ENCODE peak calls at places on chromosomes 16 and 17, in five cellular contexts. One of them, this sample, is unnamed.
A peak's percentile ranks its signal among the peaks of the same experiment; 100 is the strongest.

GRCh38 chr17:42090964-42091790 is 7.1 kb downstream of the ZNF385C start:
- DNase-seq in PC-9: no peak
- DNase-seq in tibial artery: no peak
- DNase-seq in GM23338: no peak
- DNase-seq in heart right ventricle: no peak
- DNase-seq in this sample: no peak

GRCh38 chr16:27728691-27729090 is 178.7 kb downstream of the KATNIP start:
- DNase-seq in tibial artery: no peak
- DNase-seq in heart right ventricle: no peak
- DNase-seq in GM23338: no peak
- DNase-seq in PC-9: no peak
- DNase-seq in this sample: no peak

GRCh38 chr16:48535831-48536599 is 74.0 kb downstream of the N4BP1 start:
- DNase-seq in heart right ventricle: peak; percentile 75
- DNase-seq in GM23338: peak; percentile 36
- DNase-seq in PC-9: no peak
- DNase-seq in tibial artery: peak; percentile 75
- DNase-seq in this sample: peak; percentile 52

GRCh38 chr16:14249291-14250032 is 178.3 kb downstream of the MRTFB start:
- DNase-seq in GM23338: peak; percentile 71
- DNase-seq in PC-9: no peak
- DNase-seq in tibial artery: peak; percentile 48
- DNase-seq in heart right ventricle: no peak
- DNase-seq in this sample: peak; percentile 2

GRCh38 chr16:27226476-27226875 is 23.1 kb downstream of the KDM8 start:
- DNase-seq in GM23338: no peak
- DNase-seq in heart right ventricle: no peak
- DNase-seq in PC-9: no peak
- DNase-seq in tibial artery: no peak
- DNase-seq in this sample: peak; percentile 28

GRCh38 chr17:72182256-72182890 is 61.6 kb downstream of the SOX9 start:
- DNase-seq in tibial artery: no peak
- DNase-seq in PC-9: no peak
- DNase-seq in GM23338: peak; percentile 57
- DNase-seq in heart right ventricle: no peak
- DNase-seq in this sample: no peak

GRCh38 chr17:78528541-78528940 is 48.7 kb downstream of the DNAH17 start:
- DNase-seq in PC-9: no peak
- DNase-seq in GM23338: no peak
- DNase-seq in tibial artery: no peak
- DNase-seq in heart right ventricle: no peak
- DNase-seq in this sample: no peak

GRCh38 chr16:61382435-61382834 is 653.8 kb downstream of the CDH8 start:
- DNase-seq in GM23338: no peak
- DNase-seq in tibial artery: no peak
- DNase-seq in PC-9: no peak
- DNase-seq in heart right ventricle: no peak
- DNase-seq in this sample: no peak

DNA sequence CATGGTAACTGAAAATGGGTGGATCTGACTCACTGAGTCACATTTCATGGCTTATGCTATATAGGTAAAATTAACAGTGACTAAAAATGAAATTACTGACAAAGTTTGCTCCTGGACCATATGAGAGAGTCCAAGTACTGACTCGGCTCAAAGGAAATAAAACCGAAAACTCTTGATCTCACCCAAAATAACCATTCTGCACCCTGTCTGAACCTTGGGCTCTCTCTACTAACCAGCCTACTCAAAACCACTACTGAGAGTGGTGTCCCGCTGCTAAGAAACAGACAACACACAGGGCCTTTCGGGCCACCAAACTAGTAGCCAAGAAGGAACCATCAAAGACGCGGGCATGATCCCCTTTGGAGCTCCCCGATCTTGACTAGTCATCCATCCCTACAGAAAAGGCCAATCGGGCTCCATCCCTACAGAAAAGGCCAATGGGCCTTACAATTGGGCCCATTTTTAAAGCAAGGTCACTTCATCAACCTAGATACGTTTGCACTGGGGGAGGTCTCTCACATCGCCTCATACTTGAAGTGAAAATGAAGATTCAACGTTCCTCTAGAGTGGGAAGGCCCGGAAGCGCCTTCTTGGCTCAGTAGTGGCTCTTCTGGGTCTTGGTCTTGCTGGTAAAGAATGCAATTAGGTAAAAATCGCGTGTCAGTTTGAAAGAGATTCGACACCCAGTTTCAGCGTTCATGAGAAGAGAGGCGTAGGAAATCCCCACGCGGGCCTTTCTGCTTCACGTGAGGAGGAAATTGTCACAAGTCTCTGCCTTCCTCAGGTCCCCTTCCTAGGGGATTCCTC is 715 bp upstream of the ZPBP2 start:
- DNase-seq in GM23338: no peak
- DNase-seq in heart right ventricle: no peak
- DNase-seq in tibial artery: no peak
- DNase-seq in PC-9: no peak
- DNase-seq in this sample: no peak
- H3K4me1 ChIP-seq in GM23338: peaks cover 6% of the 10 kb centered on the region
- H3K4me1 ChIP-seq in heart right ventricle: peaks cover 10% of the 10 kb centered on the region
- H3K4me1 ChIP-seq in tibial artery: no peaks in the 10 kb centered on the region
- H3K4me1 ChIP-seq in PC-9: peaks cover 4% of the 10 kb centered on the region
- H3K4me1 ChIP-seq in this sample: no peaks in the 10 kb centered on the region

GRCh38 chr17:14737984-14738651 is 437.2 kb downstream of the HS3ST3B1 start:
- DNase-seq in heart right ventricle: peak; percentile 43
- DNase-seq in PC-9: peak; percentile 87
- DNase-seq in GM23338: peak; percentile 49
- DNase-seq in tibial artery: peak; percentile 65
- DNase-seq in this sample: peak; percentile 98
- TF ChIP-seq CTCF in heart right ventricle: no peak
- TF ChIP-seq CTCF in PC-9: no peak
- TF ChIP-seq CTCF in GM23338: peak; percentile 30
- TF ChIP-seq CTCF in tibial artery: no peak
- TF ChIP-seq CTCF in this sample: peak; percentile 47

GRCh38 chr17:38743556-38744171 is 4.5 kb downstream of the PCGF2 start:
- DNase-seq in PC-9: no peak
- DNase-seq in GM23338: peak; percentile 59
- DNase-seq in tibial artery: no peak
- DNase-seq in heart right ventricle: no peak
- DNase-seq in this sample: no peak

GRCh38 chr17:38740806-38741205 is 7.3 kb downstream of the PCGF2 start:
- DNase-seq in GM23338: no peak
- DNase-seq in tibial artery: no peak
- DNase-seq in PC-9: no peak
- DNase-seq in heart right ventricle: no peak
- DNase-seq in this sample: no peak

GRCh38 chr17:38741443-38741842 is 6.7 kb downstream of the PCGF2 start:
- DNase-seq in PC-9: no peak
- DNase-seq in GM23338: no peak
- DNase-seq in tibial artery: no peak
- DNase-seq in heart right ventricle: no peak
- DNase-seq in this sample: no peak

GRCh38 chr17:38742431-38743308 is 5.5 kb downstream of the PCGF2 start:
- DNase-seq in heart right ventricle: no peak
- DNase-seq in PC-9: no peak
- DNase-seq in GM23338: no peak
- DNase-seq in tibial artery: peak; percentile 61
- DNase-seq in this sample: peak; percentile 72

GRCh38 chr17:38741853-38742421 is 6.2 kb downstream of the PCGF2 start:
- DNase-seq in PC-9: no peak
- DNase-seq in GM23338: no peak
- DNase-seq in heart right ventricle: no peak
- DNase-seq in tibial artery: no peak
- DNase-seq in this sample: no peak
- H3K4me1 ChIP-seq in PC-9: peaks cover 26% of the 10 kb centered on the region
- H3K4me1 ChIP-seq in GM23338: peaks cover 35% of the 10 kb centered on the region
- H3K4me1 ChIP-seq in heart right ventricle: peaks cover 62% of the 10 kb centered on the region
- H3K4me1 ChIP-seq in tibial artery: no peaks in the 10 kb centered on the region
- H3K4me1 ChIP-seq in this sample: peaks cover 4% of the 10 kb centered on the region

GRCh38 chr16:87877942-87878507 is 8.7 kb upstream of the SLC7A5 start:
- DNase-seq in PC-9: no peak
- DNase-seq in heart right ventricle: no peak
- DNase-seq in GM23338: no peak
- DNase-seq in tibial artery: no peak
- DNase-seq in this sample: no peak
- TF ChIP-seq CTCF in PC-9: peak; percentile 29
- TF ChIP-seq CTCF in heart right ventricle: no peak
- TF ChIP-seq CTCF in GM23338: peak; percentile 62
- TF ChIP-seq CTCF in tibial artery: no peak
- TF ChIP-seq CTCF in this sample: peak; percentile 31

DNA sequence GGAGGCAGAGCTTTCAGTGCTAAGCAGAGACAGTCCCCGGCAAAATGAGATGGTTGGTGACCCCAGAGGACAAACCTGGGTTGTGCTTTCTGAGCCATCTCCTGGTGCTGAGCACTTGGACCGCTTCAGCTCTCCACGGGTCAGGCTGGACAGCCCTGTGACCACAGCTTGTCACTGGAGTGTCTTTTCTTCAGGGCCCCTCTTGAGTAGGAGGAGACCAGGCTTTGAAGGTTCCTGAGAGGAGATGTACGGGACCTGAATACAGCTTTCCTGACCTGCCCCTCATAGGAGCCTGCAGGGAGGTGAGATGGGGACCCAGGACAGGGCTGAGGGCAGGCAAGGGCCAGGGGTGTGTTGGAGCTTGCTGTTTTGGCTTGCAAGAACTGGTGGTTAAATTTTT is 17.8 kb upstream of the ADGRG1 start:
- DNase-seq in heart right ventricle: no peak
- DNase-seq in GM23338: no peak
- DNase-seq in PC-9: no peak
- DNase-seq in tibial artery: no peak
- DNase-seq in this sample: no peak
- H3K4me1 ChIP-seq in heart right ventricle: peaks cover 13% of the 10 kb centered on the region
- H3K4me1 ChIP-seq in GM23338: no peaks in the 10 kb centered on the region
- H3K4me1 ChIP-seq in PC-9: peaks cover 30% of the 10 kb centered on the region
- H3K4me1 ChIP-seq in tibial artery: no peaks in the 10 kb centered on the region
- H3K4me1 ChIP-seq in this sample: no peaks in the 10 kb centered on the region

GRCh38 chr16:11506816-11507305 is 79.9 kb downstream of the LITAF start:
- DNase-seq in PC-9: no peak
- DNase-seq in heart right ventricle: no peak
- DNase-seq in tibial artery: no peak
- DNase-seq in GM23338: no peak
- DNase-seq in this sample: no peak
- TF ChIP-seq CTCF in PC-9: no peak
- TF ChIP-seq CTCF in heart right ventricle: no peak
- TF ChIP-seq CTCF in tibial artery: no peak
- TF ChIP-seq CTCF in GM23338: no peak
- TF ChIP-seq CTCF in this sample: no peak

GRCh38 chr16:2966803-2967184 is 2.4 kb upstream of the PAQR4 start:
- DNase-seq in GM23338: peak; percentile 70
- DNase-seq in tibial artery: no peak
- DNase-seq in PC-9: no peak
- DNase-seq in heart right ventricle: no peak
- DNase-seq in this sample: no peak
- H3K4me1 ChIP-seq in GM23338: peaks cover 20% of the 10 kb centered on the region
- H3K4me1 ChIP-seq in tibial artery: peaks cover 8% of the 10 kb centered on the region
- H3K4me1 ChIP-seq in PC-9: peaks cover 5% of the 10 kb centered on the region
- H3K4me1 ChIP-seq in heart right ventricle: peaks cover 70% of the 10 kb centered on the region
- H3K4me1 ChIP-seq in this sample: peaks cover 7% of the 10 kb centered on the region

GRCh38 chr17:80927791-80928216 is 63.8 kb upstream of the CHMP6 start:
- DNase-seq in heart right ventricle: no peak
- DNase-seq in tibial artery: no peak
- DNase-seq in GM23338: no peak
- DNase-seq in PC-9: no peak
- DNase-seq in this sample: no peak
- TF ChIP-seq CTCF in heart right ventricle: no peak
- TF ChIP-seq CTCF in tibial artery: no peak
- TF ChIP-seq CTCF in GM23338: peak; percentile 23
- TF ChIP-seq CTCF in PC-9: no peak
- TF ChIP-seq CTCF in this sample: peak; percentile 4

GRCh38 chr16:88453217-88453531 is at the start of gene ZFPM1:
- DNase-seq in heart right ventricle: no peak
- DNase-seq in PC-9: no peak
- DNase-seq in tibial artery: no peak
- DNase-seq in GM23338: no peak
- DNase-seq in this sample: no peak
- H3K4me1 ChIP-seq in heart right ventricle: peaks cover 46% of the 10 kb centered on the region
- H3K4me1 ChIP-seq in PC-9: peaks cover 27% of the 10 kb centered on the region
- H3K4me1 ChIP-seq in tibial artery: no peaks in the 10 kb centered on the region
- H3K4me1 ChIP-seq in GM23338: peaks cover 9% of the 10 kb centered on the region
- H3K4me1 ChIP-seq in this sample: no peaks in the 10 kb centered on the region

DNA sequence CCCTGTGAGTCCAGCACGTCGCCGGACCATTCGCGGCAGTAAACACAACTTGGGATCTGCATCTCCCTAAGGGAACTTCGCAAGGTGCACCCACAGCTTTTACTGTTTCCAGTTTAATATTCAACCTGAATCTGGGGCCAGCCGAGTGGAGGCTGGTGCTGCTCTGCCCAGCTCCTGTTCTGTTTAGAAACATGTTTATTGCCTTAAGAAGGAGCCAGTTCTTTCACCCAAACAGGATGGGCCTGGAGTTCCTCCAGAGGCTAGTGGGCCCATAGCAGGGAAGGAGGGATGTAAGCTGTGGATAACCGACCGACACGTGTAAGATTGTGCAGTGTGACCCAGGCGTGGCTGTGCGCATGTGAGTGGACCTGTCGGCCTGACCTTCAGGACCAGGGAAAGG is 17.4 kb downstream of the TBC1D24 start:
- DNase-seq in tibial artery: no peak
- DNase-seq in GM23338: no peak
- DNase-seq in heart right ventricle: no peak
- DNase-seq in PC-9: no peak
- DNase-seq in this sample: no peak
- TF ChIP-seq CTCF in tibial artery: no peak
- TF ChIP-seq CTCF in GM23338: no peak
- TF ChIP-seq CTCF in heart right ventricle: no peak
- TF ChIP-seq CTCF in PC-9: no peak
- TF ChIP-seq CTCF in this sample: no peak

This sample was measured in foreskin keratinocyte.